ENCODE peak calls at places on chromosomes 6 and 20, in six cellular contexts. One of them, this sample, is unnamed.

GRCh38 chr6:2632368-2632767 is 118.4 kb downstream of the MYLK4 start:
- DNase-seq in GM06990: no peak
- DNase-seq in choroid plexus epithelial cell: peak; percentile 8
- DNase-seq in H1: no peak
- DNase-seq in fibroblast of villous mesenchyme: no peak
- DNase-seq in sigmoid colon: no peak
- DNase-seq in this sample: no peak

GRCh38 chr6:33008944-33009861 is at the start of gene HLA-DOA:
- DNase-seq in fibroblast of villous mesenchyme: peak; percentile 7
- DNase-seq in GM06990: peak; percentile 83
- DNase-seq in sigmoid colon: no peak
- DNase-seq in H1: peak; percentile 77
- DNase-seq in choroid plexus epithelial cell: peak; percentile 52
- DNase-seq in this sample: no peak

GRCh38 chr20:46485431-46485830 is 27.9 kb downstream of the ZNF334 start:
- DNase-seq in sigmoid colon: no peak
- DNase-seq in choroid plexus epithelial cell: no peak
- DNase-seq in fibroblast of villous mesenchyme: no peak
- DNase-seq in GM06990: no peak
- DNase-seq in H1: no peak
- DNase-seq in this sample: no peak

GRCh38 chr20:57996465-57996864 is 232.0 kb downstream of the ANKRD60 start:
- DNase-seq in fibroblast of villous mesenchyme: no peak
- DNase-seq in sigmoid colon: no peak
- DNase-seq in choroid plexus epithelial cell: no peak
- DNase-seq in GM06990: no peak
- DNase-seq in H1: no peak
- DNase-seq in this sample: no peak

GRCh38 chr20:24781061-24781980 is 167.7 kb upstream of the CST7 start:
- DNase-seq in GM06990: no peak
- DNase-seq in sigmoid colon: peak; percentile 56
- DNase-seq in fibroblast of villous mesenchyme: peak; percentile 12
- DNase-seq in H1: peak; percentile 55
- DNase-seq in choroid plexus epithelial cell: peak; percentile 72
- DNase-seq in this sample: peak; percentile 34

GRCh38 chr6:18493421-18493891 is 106.3 kb downstream of the RNF144B start:
- DNase-seq in H1: no peak
- DNase-seq in GM06990: no peak
- DNase-seq in choroid plexus epithelial cell: no peak
- DNase-seq in sigmoid colon: no peak
- DNase-seq in fibroblast of villous mesenchyme: no peak
- DNase-seq in this sample: no peak

GRCh38 chr6:105428342-105428957 is 25.6 kb upstream of the PREP start:
- DNase-seq in GM06990: no peak
- DNase-seq in sigmoid colon: no peak
- DNase-seq in H1: no peak
- DNase-seq in fibroblast of villous mesenchyme: peak; percentile 87
- DNase-seq in choroid plexus epithelial cell: peak; percentile 94
- DNase-seq in this sample: peak; percentile 80

GRCh38 chr20:16111132-16111852 is 462.0 kb downstream of the KIF16B start:
- DNase-seq in fibroblast of villous mesenchyme: no peak
- DNase-seq in GM06990: no peak
- DNase-seq in choroid plexus epithelial cell: no peak
- DNase-seq in sigmoid colon: no peak
- DNase-seq in H1: no peak
- DNase-seq in this sample: no peak

GRCh38 chr6:4188801-4189200 is 53.4 kb upstream of the ECI2 start:
- DNase-seq in fibroblast of villous mesenchyme: no peak
- DNase-seq in choroid plexus epithelial cell: no peak
- DNase-seq in H1: no peak
- DNase-seq in GM06990: no peak
- DNase-seq in sigmoid colon: no peak
- DNase-seq in this sample: no peak

GRCh38 chr6:29728173-29728879 is 5.1 kb downstream of the HLA-F start:
- DNase-seq in fibroblast of villous mesenchyme: no peak
- DNase-seq in sigmoid colon: no peak
- DNase-seq in GM06990: no peak
- DNase-seq in H1: no peak
- DNase-seq in choroid plexus epithelial cell: no peak
- DNase-seq in this sample: no peak

GRCh38 chr6:166244353-166245045 is 63.7 kb downstream of the PRR18 start:
- DNase-seq in H1: no peak
- DNase-seq in fibroblast of villous mesenchyme: no peak
- DNase-seq in sigmoid colon: no peak
- DNase-seq in GM06990: no peak
- DNase-seq in choroid plexus epithelial cell: no peak
- DNase-seq in this sample: no peak

GRCh38 chr6:129708496-129709216 is 1.3 kb downstream of the ARHGAP18 start:
- DNase-seq in GM06990: no peak
- DNase-seq in fibroblast of villous mesenchyme: no peak
- DNase-seq in sigmoid colon: no peak
- DNase-seq in choroid plexus epithelial cell: no peak
- DNase-seq in H1: no peak
- DNase-seq in this sample: no peak

GRCh38 chr6:22906091-22906549 is 336.8 kb downstream of the HDGFL1 start:
- DNase-seq in choroid plexus epithelial cell: peak; percentile 65
- DNase-seq in H1: no peak
- DNase-seq in fibroblast of villous mesenchyme: peak; percentile 54
- DNase-seq in sigmoid colon: no peak
- DNase-seq in GM06990: no peak
- DNase-seq in this sample: peak; percentile 59

GRCh38 chr6:107330190-107330589 is 129.2 kb downstream of the PDSS2 start:
- DNase-seq in H1: no peak
- DNase-seq in fibroblast of villous mesenchyme: no peak
- DNase-seq in GM06990: peak; percentile 55
- DNase-seq in sigmoid colon: no peak
- DNase-seq in choroid plexus epithelial cell: no peak
- DNase-seq in this sample: no peak

GRCh38 chr20:63319164-63320040 is 26.4 kb downstream of the COL20A1 start:
- DNase-seq in sigmoid colon: peak; percentile 63
- DNase-seq in GM06990: no peak
- DNase-seq in H1: no peak
- DNase-seq in choroid plexus epithelial cell: no peak
- DNase-seq in fibroblast of villous mesenchyme: no peak
- DNase-seq in this sample: no peak

GRCh38 chr6:36595168-36595818 is 1.1 kb downstream of the SRSF3 start:
- DNase-seq in sigmoid colon: peak; percentile 84
- DNase-seq in GM06990: no peak
- DNase-seq in H1: no peak
- DNase-seq in fibroblast of villous mesenchyme: peak; percentile 79
- DNase-seq in choroid plexus epithelial cell: peak; percentile 71
- DNase-seq in this sample: peak; percentile 75

GRCh38 chr6:235763-236360 is 56.4 kb upstream of the DUSP22 start:
- DNase-seq in fibroblast of villous mesenchyme: peak; percentile 47
- DNase-seq in H1: no peak
- DNase-seq in GM06990: no peak
- DNase-seq in sigmoid colon: no peak
- DNase-seq in choroid plexus epithelial cell: peak; percentile 78
- DNase-seq in this sample: peak; percentile 39
- H3K4me3 ChIP-seq in fibroblast of villous mesenchyme: peak overlapping the region; percentile 43
- H3K4me3 ChIP-seq in H1: no peak overlapping the region
- H3K4me3 ChIP-seq in GM06990: no peak overlapping the region
- H3K4me3 ChIP-seq in sigmoid colon: peak overlapping the region; percentile 29
- H3K4me3 ChIP-seq in choroid plexus epithelial cell: peak overlapping the region; percentile 52
- H3K4me3 ChIP-seq in this sample: peak overlapping the region; percentile 43

DNA sequence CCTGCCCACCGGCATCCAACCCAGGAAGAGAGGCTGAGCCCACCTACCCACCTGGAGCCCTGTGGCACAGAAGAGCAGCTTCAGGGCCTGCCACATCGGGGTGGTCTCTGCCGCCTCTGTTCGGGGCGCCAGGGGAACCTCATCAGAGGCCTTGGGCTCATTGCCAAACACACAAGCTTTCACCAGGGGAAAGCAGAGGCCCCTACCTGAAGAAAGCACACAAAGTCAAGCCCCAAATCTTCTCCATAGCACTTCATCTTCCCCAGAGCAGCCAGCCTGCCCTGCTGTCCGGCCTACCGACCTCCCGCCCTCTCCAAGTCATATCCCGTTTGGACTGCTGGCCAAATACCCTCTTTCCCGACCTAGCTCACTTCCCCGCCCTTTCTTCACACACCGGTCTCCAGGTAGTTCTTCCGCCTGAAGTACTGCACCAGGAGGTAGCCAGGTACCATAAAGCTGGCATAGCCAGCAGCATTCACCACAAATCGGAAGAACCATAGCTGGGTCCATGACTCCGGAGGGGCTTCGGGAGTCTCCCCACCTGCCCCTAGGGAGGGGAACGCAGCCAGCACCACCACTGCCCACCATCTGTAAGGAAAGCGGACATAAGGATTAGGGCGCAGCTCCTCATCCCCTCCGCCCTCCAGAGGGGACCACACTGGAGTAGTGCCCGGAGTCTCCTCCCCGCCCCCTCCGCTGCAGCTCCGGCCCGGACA is 879 bp downstream of the SLC35B2 start:
- DNase-seq in GM06990: peak; percentile 49
- DNase-seq in H1: peak; percentile 60
- DNase-seq in fibroblast of villous mesenchyme: no peak
- DNase-seq in sigmoid colon: no peak
- DNase-seq in choroid plexus epithelial cell: no peak
- DNase-seq in this sample: no peak
- H3K4me3 ChIP-seq in GM06990: peak overlapping the region; percentile 80
- H3K4me3 ChIP-seq in H1: peak overlapping the region; percentile 67
- H3K4me3 ChIP-seq in fibroblast of villous mesenchyme: peak overlapping the region; percentile 93
- H3K4me3 ChIP-seq in sigmoid colon: peak overlapping the region; percentile 76
- H3K4me3 ChIP-seq in choroid plexus epithelial cell: peak overlapping the region; percentile 90
- H3K4me3 ChIP-seq in this sample: peak overlapping the region; percentile 89

DNA sequence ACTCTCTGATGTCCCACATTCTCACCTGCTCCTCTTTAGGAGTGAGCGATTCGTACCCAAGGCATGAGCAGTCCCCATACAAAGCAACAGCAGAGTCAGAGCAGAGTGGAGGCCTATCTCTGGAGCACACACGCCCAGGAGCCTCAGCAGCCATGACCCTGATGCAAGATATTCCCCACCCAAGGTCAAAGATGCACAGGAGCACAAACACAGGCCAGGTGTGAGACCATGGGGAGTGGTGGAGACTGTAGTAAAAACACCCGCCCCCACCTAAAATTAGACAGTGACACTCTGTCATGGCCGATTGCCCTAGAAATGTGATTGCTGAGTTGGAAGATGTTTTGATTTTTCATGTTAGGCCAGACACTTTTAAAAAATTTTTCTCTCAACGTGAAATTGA is 21.4 kb downstream of the RRBP1 start:
- DNase-seq in fibroblast of villous mesenchyme: no peak
- DNase-seq in H1: no peak
- DNase-seq in GM06990: no peak
- DNase-seq in choroid plexus epithelial cell: no peak
- DNase-seq in sigmoid colon: peak; percentile 32
- DNase-seq in this sample: no peak
- H3K4me3 ChIP-seq in fibroblast of villous mesenchyme: no peak overlapping the region
- H3K4me3 ChIP-seq in H1: no peak overlapping the region
- H3K4me3 ChIP-seq in GM06990: no peak overlapping the region
- H3K4me3 ChIP-seq in choroid plexus epithelial cell: no peak overlapping the region
- H3K4me3 ChIP-seq in sigmoid colon: no peak overlapping the region
- H3K4me3 ChIP-seq in this sample: no peak overlapping the region

GRCh38 chr6:150004783-150005717 is 20.3 kb downstream of the RAET1L start:
- DNase-seq in GM06990: peak; percentile 94
- DNase-seq in sigmoid colon: peak; percentile 95
- DNase-seq in choroid plexus epithelial cell: peak; percentile 83
- DNase-seq in fibroblast of villous mesenchyme: peak; percentile 87
- DNase-seq in H1: peak; percentile 95
- DNase-seq in this sample: peak; percentile 85

GRCh38 chr6:150008588-150008987 is 16.7 kb downstream of the RAET1L start:
- DNase-seq in choroid plexus epithelial cell: no peak
- DNase-seq in fibroblast of villous mesenchyme: no peak
- DNase-seq in H1: no peak
- DNase-seq in GM06990: no peak
- DNase-seq in sigmoid colon: no peak
- DNase-seq in this sample: no peak

GRCh38 chr6:150006961-150007464 is 18.3 kb downstream of the RAET1L start:
- DNase-seq in choroid plexus epithelial cell: peak; percentile 42
- DNase-seq in fibroblast of villous mesenchyme: peak; percentile 7
- DNase-seq in sigmoid colon: no peak
- DNase-seq in H1: peak; percentile 55
- DNase-seq in GM06990: peak; percentile 35
- DNase-seq in this sample: peak; percentile 33

GRCh38 chr6:150004101-150004782 is 21.1 kb downstream of the RAET1L start:
- DNase-seq in GM06990: no peak
- DNase-seq in H1: no peak
- DNase-seq in choroid plexus epithelial cell: no peak
- DNase-seq in fibroblast of villous mesenchyme: no peak
- DNase-seq in sigmoid colon: no peak
- DNase-seq in this sample: no peak

GRCh38 chr6:150005761-150006651 is 19.3 kb downstream of the RAET1L start:
- DNase-seq in choroid plexus epithelial cell: no peak
- DNase-seq in H1: no peak
- DNase-seq in sigmoid colon: no peak
- DNase-seq in fibroblast of villous mesenchyme: no peak
- DNase-seq in GM06990: no peak
- DNase-seq in this sample: no peak
- H3K4me3 ChIP-seq in choroid plexus epithelial cell: peak overlapping the region; percentile 67
- H3K4me3 ChIP-seq in H1: peak overlapping the region; percentile 69
- H3K4me3 ChIP-seq in sigmoid colon: peak overlapping the region; percentile 49
- H3K4me3 ChIP-seq in fibroblast of villous mesenchyme: peak overlapping the region; percentile 80
- H3K4me3 ChIP-seq in GM06990: peak overlapping the region; percentile 67
- H3K4me3 ChIP-seq in this sample: peak overlapping the region; percentile 71

DNA sequence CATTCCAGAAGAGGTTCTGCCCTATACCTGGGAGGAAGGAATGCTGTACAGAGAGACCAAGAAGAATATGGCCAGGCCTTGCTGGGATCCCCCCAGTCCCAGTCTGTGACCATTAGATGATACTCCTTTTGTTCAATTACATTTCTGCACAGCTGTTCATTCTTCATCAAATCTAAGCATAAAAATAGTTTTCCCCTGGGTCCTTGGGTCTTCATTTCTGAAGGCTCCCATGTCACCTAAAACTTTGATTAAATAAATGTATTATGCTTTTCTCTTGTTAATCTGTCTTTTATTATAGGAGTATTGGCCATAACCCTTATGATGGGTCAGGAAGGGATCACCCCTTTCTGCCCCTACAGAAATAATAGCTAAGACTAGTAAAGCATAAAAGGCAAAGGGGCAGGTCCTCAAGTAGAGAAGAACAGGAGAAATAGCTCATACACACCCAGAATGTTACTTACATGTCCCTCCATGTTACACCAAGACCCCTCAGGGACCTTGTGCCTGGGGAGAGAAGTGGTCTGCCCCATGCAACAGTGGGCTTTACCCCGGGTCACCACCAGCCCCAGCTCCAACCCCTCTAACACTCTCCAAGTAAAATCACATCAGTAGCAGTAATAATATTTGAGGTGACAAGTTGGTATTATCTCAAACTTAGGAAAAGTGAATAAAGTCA is 2.1 kb upstream of the LTA start:
- DNase-seq in GM06990: no peak
- DNase-seq in fibroblast of villous mesenchyme: no peak
- DNase-seq in choroid plexus epithelial cell: no peak
- DNase-seq in H1: no peak
- DNase-seq in sigmoid colon: no peak
- DNase-seq in this sample: no peak
- H3K4me3 ChIP-seq in GM06990: no peak overlapping the region
- H3K4me3 ChIP-seq in fibroblast of villous mesenchyme: no peak overlapping the region
- H3K4me3 ChIP-seq in choroid plexus epithelial cell: no peak overlapping the region
- H3K4me3 ChIP-seq in H1: no peak overlapping the region
- H3K4me3 ChIP-seq in sigmoid colon: no peak overlapping the region
- H3K4me3 ChIP-seq in this sample: no peak overlapping the region